ENCODE peak calls at places on chromosomes 12 and 14, in eight cellular contexts. U is stimulated activated CD8-positive, alpha-beta memory T cell treated with anti-CD3 and anti-CD28 coated beads, Interleukin-4, amount 100 ng/mL, for 1 hour; I is activated CD8-positive, alpha-beta T cell treated with anti-CD3 and anti-CD28 coated beads, Interleukin-2, amount 10 ng/mL, durations not matched to agents 7 days and 5 days; M is RPMI8226; O is AG04450; V is NT2/D1; J is WERI-Rb-1; A is astrocyte. Q is an unnamed sample.

GRCh38 chr12:27810756-27811155 is 30.7 kb upstream of the MANSC4 start:
- DNase-seq in U (no peak), I (no peak), M (no peak), O (no peak), V (no peak), J (no peak), A (no peak), Q (no peak)

GRCh38 chr12:52645982-52646381 is 6.0 kb downstream of the KRT2 start:
- DNase-seq in U (no peak), I (peak), M (no peak), O (no peak), V (no peak), J (no peak), A (no peak), Q (no peak)

GRCh38 chr14:68405959-68406358 is 386.9 kb downstream of the ZFP36L1 start:
- DNase-seq in U (no peak), I (no peak), M (no peak), O (no peak), V (no peak), J (no peak), A (peak), Q (no peak)

GRCh38 chr14:30132201-30132600 is 204.6 kb upstream of the PRKD1 start:
- DNase-seq in U (no peak), I (no peak), M (no peak), O (no peak), V (no peak), J (no peak), A (no peak), Q (no peak)

GRCh38 chr12:131103614-131104463 is 150.1 kb downstream of the ADGRD1 start:
- DNase-seq in U (no peak), I (no peak), M (no peak), O (no peak), V (no peak), J (peak), A (no peak), Q (no peak)

GRCh38 chr14:35261774-35262173 is 30.4 kb upstream of the PSMA6 start:
- DNase-seq in U (no peak), I (no peak), M (no peak), O (no peak), V (no peak), J (no peak), A (no peak), Q (no peak)

GRCh38 chr12:108973753-108974152 is 47.1 kb downstream of the SVOP start:
- DNase-seq in U (no peak), I (no peak), M (no peak), O (no peak), V (no peak), J (no peak), A (no peak), Q (no peak)

GRCh38 chr14:95445676-95446075 is 70.8 kb downstream of the SYNE3 start:
- DNase-seq in U (no peak), I (no peak), M (no peak), O (no peak), V (no peak), J (no peak), A (no peak), Q (no peak)

GRCh38 chr12:6323340-6323994 is 13.0 kb downstream of the PLEKHG6 start:
- DNase-seq in U (no peak), I (peak), M (peak), O (peak), V (peak), J (peak), A (peak), Q (peak)

GRCh38 chr12:124786065-124786964 is 77.3 kb downstream of the SCARB1 start:
- DNase-seq in U (no peak), I (no peak), M (no peak), O (peak), V (peak), J (peak), A (peak), Q (no peak)

GRCh38 chr12:95625012-95625411 is 73.7 kb upstream of the USP44 start:
- DNase-seq in U (no peak), I (no peak), M (no peak), O (no peak), V (no peak), J (no peak), A (no peak), Q (no peak)

GRCh38 chr12:14367097-14367661 is 1.7 kb downstream of the ATF7IP start:
- DNase-seq in U (no peak), I (no peak), M (peak), O (no peak), V (no peak), J (no peak), A (peak), Q (peak)

GRCh38 chr12:25583545-25583944 is 30.5 kb upstream of the LMNTD1 start:
- DNase-seq in U (no peak), I (no peak), M (no peak), O (no peak), V (peak), J (peak), A (peak), Q (no peak)

GRCh38 chr14:104267895-104268294 is 129.5 kb downstream of the KIF26A start:
- DNase-seq in U (no peak), I (no peak), M (no peak), O (no peak), V (no peak), J (peak), A (no peak), Q (no peak)

GRCh38 chr12:56520025-56520810 is 1.4 kb upstream of the RBMS2 start:
- DNase-seq in U (no peak), I (no peak), M (no peak), O (no peak), V (no peak), J (no peak), A (no peak), Q (no peak)

GRCh38 chr14:30957813-30958370 is 67.6 kb upstream of the AP4S1 start:
- DNase-seq in U (no peak), I (no peak), M (no peak), O (no peak), V (no peak), J (no peak), A (no peak), Q (no peak)

GRCh38 chr14:56300495-56300894 is 182.3 kb downstream of the PELI2 start:
- DNase-seq in U (no peak), I (no peak), M (no peak), O (no peak), V (no peak), J (no peak), A (peak), Q (no peak)

GRCh38 chr12:98379106-98379505 is 136.3 kb upstream of the TMPO start:
- DNase-seq in U (no peak), I (no peak), M (no peak), O (no peak), V (no peak), J (no peak), A (no peak), Q (no peak)

GRCh38 chr12:65509953-65510352 is 231.5 kb downstream of the MSRB3 start:
- DNase-seq in U (no peak), I (no peak), M (no peak), O (no peak), V (no peak), J (no peak), A (no peak), Q (no peak)